ENCODE peak calls at places on chromosome 2, in six cellular contexts. One of them, this sample, is unnamed.

GRCh38 chr2:46187112-46187618 is 110.0 kb upstream of the EPAS1 start:
- DNase-seq in uterus: peak; percentile 47
- DNase-seq in sciatic nerve: no peak
- DNase-seq in H54: no peak
- DNase-seq in brain microvascular endothelial cell: no peak
- DNase-seq in M059J: peak; percentile 75
- DNase-seq in this sample: no peak

GRCh38 chr2:164014068-164014577 is 278.3 kb upstream of the FIGN start:
- DNase-seq in M059J: peak; percentile 14
- DNase-seq in sciatic nerve: no peak
- DNase-seq in brain microvascular endothelial cell: no peak
- DNase-seq in H54: no peak
- DNase-seq in uterus: no peak
- DNase-seq in this sample: no peak

GRCh38 chr2:109089602-109090300 is 39.3 kb upstream of the SH3RF3 start:
- DNase-seq in M059J: peak; percentile 33
- DNase-seq in brain microvascular endothelial cell: peak; percentile 12
- DNase-seq in uterus: no peak
- DNase-seq in H54: no peak
- DNase-seq in sciatic nerve: no peak
- DNase-seq in this sample: no peak

GRCh38 chr2:74847075-74847858 is 13.3 kb downstream of the HK2 start:
- DNase-seq in H54: no peak
- DNase-seq in uterus: no peak
- DNase-seq in brain microvascular endothelial cell: no peak
- DNase-seq in M059J: no peak
- DNase-seq in sciatic nerve: no peak
- DNase-seq in this sample: no peak

GRCh38 chr2:9473985-9474360 is 378 bp upstream of the IAH1 start:
- DNase-seq in M059J: no peak
- DNase-seq in sciatic nerve: peak; percentile 71
- DNase-seq in H54: no peak
- DNase-seq in uterus: peak; percentile 52
- DNase-seq in brain microvascular endothelial cell: no peak
- DNase-seq in this sample: peak; percentile 55

GRCh38 chr2:67075530-67076253 is 321.4 kb upstream of the ETAA1 start:
- DNase-seq in uterus: no peak
- DNase-seq in M059J: no peak
- DNase-seq in H54: no peak
- DNase-seq in sciatic nerve: no peak
- DNase-seq in brain microvascular endothelial cell: no peak
- DNase-seq in this sample: no peak

GRCh38 chr2:106061971-106062370 is 132.1 kb downstream of the UXS1 start:
- DNase-seq in uterus: no peak
- DNase-seq in brain microvascular endothelial cell: no peak
- DNase-seq in M059J: no peak
- DNase-seq in sciatic nerve: no peak
- DNase-seq in H54: no peak
- DNase-seq in this sample: no peak

GRCh38 chr2:218927411-218927810 is 32.1 kb upstream of the CDK5R2 start:
- DNase-seq in sciatic nerve: no peak
- DNase-seq in H54: no peak
- DNase-seq in uterus: no peak
- DNase-seq in M059J: no peak
- DNase-seq in brain microvascular endothelial cell: no peak
- DNase-seq in this sample: no peak

GRCh38 chr2:191333911-191334357 is 88.7 kb downstream of the MYO1B start:
- DNase-seq in H54: peak; percentile 6
- DNase-seq in M059J: peak; percentile 93
- DNase-seq in uterus: peak; percentile 35
- DNase-seq in sciatic nerve: no peak
- DNase-seq in brain microvascular endothelial cell: peak; percentile 83
- DNase-seq in this sample: no peak

GRCh38 chr2:240322991-240323390 is 112.5 kb upstream of the GPC1 start:
- DNase-seq in uterus: no peak
- DNase-seq in brain microvascular endothelial cell: no peak
- DNase-seq in sciatic nerve: no peak
- DNase-seq in M059J: no peak
- DNase-seq in H54: no peak
- DNase-seq in this sample: no peak